ENCODE peak calls at places on chromosomes 5 and 9, in four cellular contexts. F, T, W and I are unnamed samples.

GRCh38 chr5:139651863-139652787 is 4.0 kb downstream of the CXXC5 start:
- DNase-seq in F (peak; percentile 77), T (peak; percentile 97), W (peak; percentile 93), I (peak; percentile 91)

GRCh38 chr5:138240690-138241385 is 27.7 kb upstream of the CDC23 start:
- DNase-seq in F (no peak), T (no peak), W (no peak), I (no peak)

GRCh38 chr5:64384761-64385160 is 121.1 kb upstream of the RGS7BP start:
- DNase-seq in F (no peak), T (peak; percentile 7), W (peak; percentile 52), I (no peak)

GRCh38 chr9:121698627-121699270 is 47.3 kb downstream of the DAB2IP start:
- DNase-seq in F (no peak), T (peak; percentile 99), W (no peak), I (peak; percentile 66)

GRCh38 chr9:97046228-97046627 is 7.3 kb upstream of the CTSV start:
- DNase-seq in F (peak; percentile 82), T (peak; percentile 50), W (no peak), I (peak; percentile 83)

GRCh38 chr5:149071756-149072155 is 8.9 kb upstream of the SH3TC2 start:
- DNase-seq in F (no peak), T (no peak), W (no peak), I (no peak)

GRCh38 chr5:134503088-134503936 is 22.2 kb upstream of the JADE2 start:
- DNase-seq in F (no peak), T (peak; percentile 60), W (peak; percentile 85), I (peak; percentile 98)

GRCh38 chr9:108207611-108208051 is 648.2 kb downstream of the ACTL7B start:
- DNase-seq in F (no peak), T (no peak), W (no peak), I (no peak)

GRCh38 chr5:684771-685216 is 8.4 kb downstream of the TPPP start:
- DNase-seq in F (no peak), T (no peak), W (no peak), I (peak; percentile 2)

GRCh38 chr5:99179206-99179605 is 250.4 kb upstream of the CHD1 start:
- DNase-seq in F (no peak), T (no peak), W (no peak), I (no peak)

GRCh38 chr9:100222674-100223073 is 123.6 kb downstream of the INVS start:
- DNase-seq in F (no peak), T (peak; percentile 13), W (peak; percentile 18), I (no peak)

GRCh38 chr9:127500862-127501261 is 49.6 kb downstream of the LRSAM1 start:
- DNase-seq in F (no peak), T (no peak), W (no peak), I (no peak)

GRCh38 chr5:179287071-179287470 is 58.2 kb downstream of the ADAMTS2 start:
- DNase-seq in F (no peak), T (no peak), W (no peak), I (no peak)

GRCh38 chr9:129143461-129143927 is 32.3 kb downstream of the PTPA start:
- DNase-seq in F (no peak), T (peak; percentile 83), W (no peak), I (no peak)

GRCh38 chr9:13279284-13280162 is at the start of gene MPDZ:
- DNase-seq in F (peak; percentile 47), T (peak; percentile 91), W (no peak), I (peak; percentile 87)

GRCh38 chr9:111896942-111897830 is 572 bp downstream of the UGCG start:
- DNase-seq in F (peak; percentile 56), T (peak; percentile 94), W (no peak), I (peak; percentile 70)

GRCh38 chr5:98997000-98997399 is 68.2 kb upstream of the CHD1 start:
- DNase-seq in F (no peak), T (no peak), W (no peak), I (peak; percentile 78)

GRCh38 chr5:124841829-124842712 is 95.6 kb upstream of the ZNF608 start:
- DNase-seq in F (peak; percentile 31), T (no peak), W (no peak), I (peak; percentile 17)

GRCh38 chr9:94888775-94889174 is 162.3 kb downstream of the AOPEP start:
- DNase-seq in F (no peak), T (no peak), W (peak; percentile 34), I (no peak)

GRCh38 chr5:72394688-72395087 is 74.5 kb downstream of the PTCD2 start:
- DNase-seq in F (no peak), T (no peak), W (peak; percentile 72), I (peak; percentile 21)

GRCh38 chr5:35145671-35146317 is 84.5 kb downstream of the PRLR start:
- DNase-seq in F (no peak), T (no peak), W (no peak), I (no peak)

GRCh38 chr5:146756546-146756945 is 122.0 kb downstream of the PPP2R2B start:
- DNase-seq in F (no peak), T (no peak), W (no peak), I (no peak)

GRCh38 chr5:43256261-43256966 is 56.8 kb downstream of the HMGCS1 start:
- DNase-seq in F (no peak), T (no peak), W (no peak), I (no peak)

GRCh38 chr5:1312206-1312605 is 17.3 kb upstream of the TERT start:
- DNase-seq in F (no peak), T (no peak), W (no peak), I (no peak)

GRCh38 chr5:106435185-106435584 is 1235.6 kb downstream of the EFNA5 start:
- DNase-seq in F (no peak), T (no peak), W (no peak), I (no peak)

GRCh38 chr5:148972396-148972795 is 90.5 kb downstream of the SH3TC2 start:
- DNase-seq in F (peak; percentile 71), T (no peak), W (no peak), I (no peak)

GRCh38 chr9:12964271-12964670 is 189.5 kb downstream of the LURAP1L start:
- DNase-seq in F (no peak), T (no peak), W (no peak), I (no peak)

GRCh38 chr5:1511651-1512540 is 11.9 kb downstream of the LPCAT1 start:
- DNase-seq in F (no peak), T (peak; percentile 82), W (peak; percentile 47), I (peak; percentile 44)

GRCh38 chr5:99089822-99090549 is 161.2 kb upstream of the CHD1 start:
- DNase-seq in F (no peak), T (no peak), W (no peak), I (no peak)

GRCh38 chr9:97411440-97411788 is 482 bp upstream of the TDRD7 start:
- DNase-seq in F (no peak), T (no peak), W (no peak), I (no peak)

GRCh38 chr9:80504525-80505235 is 932.9 kb downstream of the TLE4 start:
- DNase-seq in F (no peak), T (no peak), W (no peak), I (no peak)

GRCh38 chr9:77841739-77842386 is 189.7 kb downstream of the GNAQ start:
- DNase-seq in F (no peak), T (no peak), W (peak; percentile 55), I (no peak)

GRCh38 chr9:132412089-132412488 is 2.1 kb downstream of the CFAP77 start:
- DNase-seq in F (no peak), T (peak; percentile 72), W (peak; percentile 16), I (peak; percentile 68)

GRCh38 chr5:142100307-142100706 is 8.3 kb upstream of the NDFIP1 start:
- DNase-seq in F (no peak), T (no peak), W (no peak), I (no peak)